ENCODE peak calls at places on chromosomes 5 and 9, in six cellular contexts. Q is fibroblast of lung, U is WERI-Rb-1, S is GM23338, V is tibial artery, B is HCT116. G is an unnamed sample. For H3K27me3, the result is how much of the 10 kb centered on the place peaks cover.

GRCh38 chr5:58246521-58246944 is 213.4 kb downstream of the PLK2 start:
- DNase-seq in Q (peak), U (no peak), S (no peak), V (no peak), B (no peak), G (no peak)

GRCh38 chr5:135990518-135991240 is 35.9 kb upstream of the LECT2 start:
- DNase-seq in Q (no peak), U (peak), S (no peak), V (no peak), B (no peak), G (no peak)

GRCh38 chr9:129172816-129173215 is 5.2 kb downstream of the IER5L start:
- DNase-seq in Q (no peak), U (no peak), S (no peak), V (no peak), B (no peak), G (peak)

GRCh38 chr9:14096182-14096922 is 217.6 kb downstream of the NFIB start:
- DNase-seq in Q (peak), U (peak), S (peak), V (no peak), B (no peak), G (no peak)

GRCh38 chr5:160199410-160199911 is 29.8 kb upstream of the FABP6 start:
- DNase-seq in Q (peak), U (peak), S (peak), V (peak), B (no peak), G (peak)

GRCh38 chr5:171701138-171701537 is 84.5 kb upstream of the SMIM23 start:
- DNase-seq in Q (no peak), U (no peak), S (peak), V (no peak), B (no peak), G (no peak)

GRCh38 chr9:83526901-83527300 is 11.3 kb downstream of the FRMD3 start:
- DNase-seq in Q (no peak), U (no peak), S (no peak), V (no peak), B (no peak), G (no peak)

GRCh38 chr5:130280528-130281217 is 376.4 kb downstream of the CHSY3 start:
- DNase-seq in Q (no peak), U (no peak), S (no peak), V (no peak), B (no peak), G (no peak)

GRCh38 chr9:84343111-84343521 is 2.6 kb upstream of the SLC28A3 start:
- DNase-seq in Q (peak), U (no peak), S (no peak), V (no peak), B (no peak), G (no peak)

GRCh38 chr5:146340260-146341081 is 1.8 kb downstream of the POU4F3 start:
- DNase-seq in Q (peak), U (no peak), S (peak), V (no peak), B (no peak), G (peak)

GRCh38 chr5:146337928-146338327 is 711 bp upstream of the POU4F3 start:
- DNase-seq in Q (no peak), U (no peak), S (no peak), V (no peak), B (no peak), G (no peak)

GRCh38 chr5:146337264-146337904 is 1.3 kb upstream of the POU4F3 start:
- DNase-seq in Q (no peak), U (no peak), S (peak), V (no peak), B (no peak), G (no peak)

GRCh38 chr5:146339715-146340259 is 1.1 kb downstream of the POU4F3 start:
- DNase-seq in Q (no peak), U (peak), S (peak), V (no peak), B (no peak), G (no peak)

DNA sequence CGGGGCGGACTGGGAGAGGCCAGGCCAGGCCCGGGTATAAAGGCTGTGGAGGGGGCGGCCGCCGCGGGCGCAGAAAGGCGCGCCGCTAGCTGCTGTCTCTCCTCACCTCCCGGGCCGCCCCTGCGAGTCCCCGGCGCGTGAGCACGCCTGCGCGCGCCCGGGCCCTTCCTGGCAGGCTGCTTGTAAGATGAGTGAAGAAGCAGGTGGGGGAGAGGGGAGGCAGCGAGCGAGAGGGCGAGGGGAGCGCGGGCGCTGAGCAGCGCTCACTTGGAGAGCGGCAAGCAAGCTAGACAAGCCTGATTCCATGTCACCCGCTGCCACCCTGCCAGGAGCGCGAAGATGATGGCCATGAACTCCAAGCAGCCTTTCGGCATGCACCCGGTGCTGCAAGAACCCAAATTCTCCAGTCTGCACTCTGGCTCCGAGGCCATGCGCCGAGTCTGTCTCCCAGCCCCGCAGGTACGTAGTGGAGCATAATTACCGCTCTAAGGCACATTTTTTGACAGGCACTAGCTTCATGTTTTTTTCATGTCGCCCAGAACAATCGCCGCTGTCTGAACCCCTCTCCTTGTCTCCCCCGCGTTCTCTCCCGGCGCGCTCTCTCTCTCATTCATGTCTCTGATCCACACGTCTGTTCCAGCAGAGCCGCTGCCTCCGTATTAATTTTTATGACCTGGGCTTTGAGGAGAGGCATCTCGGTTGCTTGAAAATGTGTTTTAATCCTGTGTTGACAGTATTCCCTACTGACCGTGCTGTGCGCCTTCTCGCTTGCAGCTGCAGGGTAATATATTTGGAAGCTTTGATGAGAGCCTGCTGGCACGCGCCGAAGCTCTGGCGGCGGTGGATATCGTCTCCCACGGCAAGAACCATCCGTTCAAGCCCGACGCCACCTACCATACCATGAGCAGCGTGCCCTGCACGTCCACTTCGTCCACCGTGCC is at the start of gene POU4F3:
- DNase-seq in Q (no peak), U (peak), S (peak), V (no peak), B (no peak), G (no peak)
- H3K27me3 ChIP-seq in Q (half or more), U (half or more), S (half or more), V (under half), B (under half), G (under half)

GRCh38 chr5:100854594-100854993 is 48.5 kb downstream of the ST8SIA4 start:
- DNase-seq in Q (no peak), U (no peak), S (no peak), V (no peak), B (no peak), G (no peak)
- H3K4me3 ChIP-seq in Q (no peak), U (no peak), S (no peak), V (no peak), B (no peak), G (no peak)

GRCh38 chr9:132806306-132806705 is 71.8 kb downstream of the AK8 start:
- DNase-seq in Q (no peak), U (no peak), S (no peak), V (no peak), B (no peak), G (no peak)
- H3K27me3 ChIP-seq in Q (under half), U (under half), S (under half), V (under half), B (under half), G (under half)

DNA sequence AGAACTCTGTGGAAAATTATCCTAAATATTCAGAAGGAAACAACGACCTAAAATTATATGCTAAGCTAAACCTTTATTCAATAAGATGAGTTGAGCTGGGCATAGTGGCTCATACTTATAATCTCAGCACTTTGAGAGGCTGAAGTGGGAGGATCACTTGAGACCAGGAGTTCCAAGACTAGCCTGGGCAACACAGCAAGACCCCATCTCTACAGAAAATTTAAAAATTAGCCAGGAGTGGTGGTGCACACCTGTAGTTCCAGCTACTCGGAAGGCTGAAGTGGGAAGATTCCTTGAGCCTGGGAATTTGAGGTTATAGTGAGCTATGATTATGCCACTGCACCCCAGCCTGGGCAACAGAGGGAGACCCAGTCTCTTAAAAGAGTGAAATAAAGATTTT is 51.6 kb downstream of the DCAF10 start:
- DNase-seq in Q (no peak), U (no peak), S (no peak), V (no peak), B (no peak), G (no peak)
- H3K4me3 ChIP-seq in Q (no peak), U (no peak), S (no peak), V (no peak), B (no peak), G (no peak)

DNA sequence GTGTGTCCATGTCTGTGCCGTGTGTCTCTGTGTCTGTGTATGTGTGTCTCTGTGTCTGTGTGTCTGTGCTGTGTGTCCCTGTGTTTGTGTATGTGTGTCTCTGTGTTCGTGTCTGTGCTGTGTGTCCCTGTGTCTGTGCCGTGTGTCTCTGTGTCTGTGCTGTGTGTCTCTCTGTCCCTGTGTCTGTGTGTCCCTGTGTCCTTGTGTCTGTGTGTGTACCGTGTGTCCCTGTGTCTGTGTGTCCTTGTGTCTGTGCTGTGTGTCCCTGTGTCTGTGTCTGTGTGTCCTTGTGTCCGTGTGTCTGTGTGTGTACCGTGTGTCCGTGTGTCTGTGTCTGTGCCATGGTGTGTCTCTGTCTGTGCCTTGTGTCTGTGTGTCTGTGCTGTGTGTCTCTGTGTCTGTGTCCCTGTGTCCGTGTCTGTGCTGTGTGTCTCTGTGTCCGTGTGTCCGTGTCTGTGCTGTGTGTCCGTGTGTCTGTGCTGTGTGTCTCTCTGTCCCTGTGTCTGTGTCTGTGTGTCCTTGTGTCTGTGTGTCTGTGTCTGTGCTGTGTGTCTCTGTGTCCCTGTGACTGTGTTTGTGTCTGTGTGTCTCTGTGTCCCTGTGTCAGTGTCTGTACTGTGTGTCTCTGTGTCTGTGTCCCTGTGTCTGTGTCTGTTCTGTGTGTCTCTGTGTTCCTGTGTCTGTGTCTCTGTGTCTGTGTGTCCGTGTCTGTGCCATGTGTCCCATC is 23.2 kb downstream of the CACNA1B start:
- DNase-seq in Q (no peak), U (no peak), S (no peak), V (peak), B (no peak), G (no peak)
- H3K27me3 ChIP-seq in Q (under half), U (under half), S (under half), V (under half), B (under half), G (under half)

DNA sequence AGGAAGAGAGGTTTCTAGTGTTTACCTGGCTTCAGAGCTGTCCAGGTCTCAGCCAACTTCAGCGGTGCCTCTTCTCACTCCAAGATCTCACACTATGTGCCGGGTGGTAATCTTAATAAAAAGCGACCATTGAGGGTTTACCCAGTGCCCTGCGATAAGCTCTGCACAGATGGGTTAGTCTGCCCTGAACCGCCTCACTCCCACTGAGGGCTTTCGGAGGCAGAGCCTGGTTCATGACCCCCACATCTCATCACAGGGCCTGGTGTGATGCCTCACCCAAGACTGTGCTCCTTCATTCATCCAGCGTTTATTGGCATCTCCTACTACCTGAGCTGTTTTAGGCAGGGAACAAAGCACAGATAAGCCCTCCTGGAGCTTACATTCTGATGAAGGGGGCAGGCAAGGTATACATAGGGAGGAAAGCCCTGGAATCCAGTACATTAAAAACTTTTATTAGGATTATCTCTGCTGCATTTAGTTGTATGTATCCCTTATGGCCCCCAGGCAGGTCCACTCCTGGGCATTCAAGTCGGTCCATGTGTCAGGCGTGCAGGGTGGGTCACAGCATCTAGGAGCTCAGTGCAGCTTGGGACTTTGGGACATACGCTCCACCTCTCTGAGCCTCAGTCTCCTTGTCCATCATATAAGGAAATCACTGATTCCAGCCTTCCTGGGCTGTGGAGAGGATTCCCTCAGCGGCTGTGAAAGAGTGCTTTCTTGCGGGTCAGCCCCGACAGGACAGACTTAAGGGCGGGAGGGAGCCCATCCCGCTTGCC is 613 bp upstream of the COL15A1 start:
- DNase-seq in Q (no peak), U (no peak), S (no peak), V (no peak), B (no peak), G (no peak)
- H3K4me3 ChIP-seq in Q (no peak), U (peak), S (peak), V (peak), B (no peak), G (peak)

DNA sequence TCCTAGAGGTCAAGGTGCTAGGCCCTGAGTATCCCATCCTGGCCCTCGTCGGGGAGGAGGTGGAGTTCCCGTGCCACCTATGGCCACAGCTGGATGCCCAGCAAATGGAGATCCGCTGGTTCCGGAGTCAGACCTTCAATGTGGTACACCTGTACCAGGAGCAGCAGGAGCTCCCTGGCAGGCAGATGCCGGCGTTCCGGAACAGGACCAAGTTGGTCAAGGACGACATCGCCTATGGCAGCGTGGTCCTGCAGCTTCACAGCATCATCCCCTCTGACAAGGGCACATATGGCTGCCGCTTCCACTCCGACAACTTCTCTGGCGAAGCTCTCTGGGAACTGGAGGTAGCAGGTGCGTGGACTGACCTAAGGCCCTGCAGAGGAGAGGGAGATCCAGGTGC is 7.9 kb downstream of the BTNL9 start:
- DNase-seq in Q (no peak), U (no peak), S (no peak), V (no peak), B (no peak), G (no peak)
- H3K27me3 ChIP-seq in Q (under half), U (under half), S (half or more), V (under half), B (under half), G (under half)

DNA sequence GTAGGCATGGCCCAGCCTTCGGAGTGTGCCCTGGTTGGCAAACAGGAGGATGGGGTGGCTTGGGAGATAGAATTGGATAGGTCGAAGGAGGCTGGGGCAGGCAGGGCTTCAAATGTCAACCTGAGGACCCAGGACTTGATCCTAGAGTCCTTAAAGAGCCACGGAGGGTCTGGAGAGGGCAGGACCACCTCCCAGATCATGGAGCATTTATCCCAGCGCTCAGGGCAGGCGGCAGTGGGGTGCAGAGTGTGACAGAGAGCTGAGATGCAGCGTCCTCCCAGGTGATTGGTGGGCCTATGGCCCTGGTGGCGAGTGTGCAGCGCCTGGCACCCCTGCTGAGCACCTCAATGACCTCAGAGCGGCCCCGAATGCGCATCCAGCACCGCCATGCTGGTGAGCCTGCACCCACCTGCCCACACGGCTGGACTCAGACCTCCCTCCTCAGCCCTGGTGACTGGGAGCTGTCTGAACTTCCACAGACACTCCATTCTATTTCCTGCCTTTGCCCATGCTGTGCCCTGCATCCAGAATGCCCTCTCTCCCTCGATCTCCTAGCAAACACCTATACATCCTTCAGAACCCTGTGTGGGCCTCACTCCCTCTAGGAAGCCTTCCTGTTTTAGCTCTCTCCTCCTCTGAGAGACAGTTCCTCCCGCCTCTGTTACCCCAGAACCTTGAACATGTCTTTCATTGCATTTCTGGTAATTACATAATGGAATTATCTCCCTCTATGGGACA is 6.3 kb downstream of the ADGRD2 start:
- DNase-seq in Q (no peak), U (no peak), S (no peak), V (peak), B (no peak), G (no peak)
- H3K4me3 ChIP-seq in Q (no peak), U (no peak), S (no peak), V (no peak), B (no peak), G (no peak)

DNA sequence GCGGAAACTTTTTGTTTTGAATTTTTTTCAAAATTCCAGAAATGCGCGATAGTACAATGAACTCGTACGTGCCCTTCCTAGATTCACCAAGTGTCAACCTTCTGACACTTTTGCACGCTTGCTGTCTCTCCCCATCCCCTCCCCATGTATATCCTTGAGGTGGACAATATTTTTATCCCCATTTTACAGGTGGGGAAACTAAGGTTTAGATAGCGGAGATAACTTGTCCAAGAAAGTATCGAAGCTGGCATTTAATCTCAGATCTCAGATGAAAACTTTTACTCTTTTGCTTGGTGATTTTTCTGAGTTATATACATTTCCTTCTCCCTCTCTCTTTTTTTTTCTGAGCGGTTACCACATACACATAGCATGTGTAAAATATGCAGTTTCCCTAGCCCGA is 34.6 kb downstream of the LHX2 start:
- DNase-seq in Q (no peak), U (no peak), S (no peak), V (no peak), B (no peak), G (no peak)
- H3K27me3 ChIP-seq in Q (under half), U (under half), S (half or more), V (under half), B (under half), G (under half)

DNA sequence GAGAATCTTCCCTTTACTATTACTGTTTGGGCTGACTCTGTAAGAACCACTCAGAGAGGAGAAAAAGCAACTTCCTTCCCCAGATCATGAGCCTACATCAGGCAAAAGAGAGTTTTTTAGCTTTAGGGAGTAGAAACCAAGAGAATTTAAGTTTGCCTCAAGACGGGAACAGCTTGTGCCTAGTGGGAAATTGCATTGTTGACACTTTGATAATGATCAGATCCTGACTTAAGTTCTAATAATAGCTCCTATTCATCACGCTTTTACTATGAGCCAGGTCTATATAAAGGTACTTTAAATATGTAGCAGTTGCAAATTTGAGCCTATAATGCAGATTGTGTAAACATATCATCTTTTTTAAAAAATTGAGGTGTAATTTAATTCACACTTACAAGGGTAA is 298.2 kb downstream of the MAN2A1 start:
- DNase-seq in Q (peak), U (no peak), S (no peak), V (no peak), B (no peak), G (no peak)
- H3K4me3 ChIP-seq in Q (no peak), U (no peak), S (no peak), V (no peak), B (no peak), G (no peak)